ENCODE peak calls at places on chromosomes 3 and 15, in four cellular contexts. V is iris pigment epithelial cell; G is stimulated activated CD4-positive, alpha-beta T cell treated with anti-CD3 and anti-CD28 coated beads, Interleukin-12 subunit alpha, Interleukin-12 subunit beta, amount 100 ng/mL, for 4 hours; F is hepatic stellate cell. I is an unnamed sample.
A peak's percentile ranks its signal among the peaks of the same experiment; 100 is the strongest.

GRCh38 chr3:22692239-22692638 is 510.9 kb upstream of the UBE2E2 start:
- DNase-seq in V (no peak), G (no peak), F (no peak), I (no peak)

GRCh38 chr3:121943434-121943833 is 49.2 kb downstream of the SLC15A2 start:
- DNase-seq in V (no peak), G (no peak), F (no peak), I (no peak)

GRCh38 chr3:4976109-4976508 is 3.1 kb upstream of the BHLHE40 start:
- DNase-seq in V (peak; percentile 83), G (no peak), F (no peak), I (peak; percentile 92)

GRCh38 chr15:29457729-29458128 is 188.1 kb upstream of the NSMCE3 start:
- DNase-seq in V (peak; percentile 8), G (no peak), F (no peak), I (no peak)

GRCh38 chr15:87557871-87558270 is 698.7 kb downstream of the NTRK3 start:
- DNase-seq in V (no peak), G (no peak), F (no peak), I (no peak)

GRCh38 chr3:43455233-43455632 is 166.6 kb downstream of the ANO10 start:
- DNase-seq in V (peak; percentile 67), G (no peak), F (peak; percentile 19), I (no peak)

GRCh38 chr3:143464850-143465249 is 345.3 kb downstream of the CHST2 start:
- DNase-seq in V (no peak), G (no peak), F (no peak), I (no peak)

GRCh38 chr3:187742351-187743171 is 2.7 kb downstream of the BCL6 start:
- DNase-seq in V (peak; percentile 58), G (no peak), F (no peak), I (no peak)

GRCh38 chr15:75109021-75109690 is 85.8 kb downstream of the PPCDC start:
- DNase-seq in V (no peak), G (no peak), F (no peak), I (no peak)

GRCh38 chr15:74396146-74396438 is 28.6 kb upstream of the CYP11A1 start:
- DNase-seq in V (no peak), G (no peak), F (no peak), I (peak; percentile 60)

GRCh38 chr3:56019490-56019889 is 448.8 kb downstream of the ERC2 start:
- DNase-seq in V (no peak), G (no peak), F (no peak), I (no peak)

GRCh38 chr3:124119056-124119721 is 127.3 kb upstream of the ROPN1 start:
- DNase-seq in V (peak; percentile 14), G (no peak), F (peak; percentile 57), I (no peak)

GRCh38 chr15:68436680-68437079 is 4.7 kb upstream of the ITGA11 start:
- DNase-seq in V (no peak), G (no peak), F (no peak), I (peak; percentile 17)

GRCh38 chr3:158617982-158618875 is 26.1 kb upstream of the GFM1 start:
- DNase-seq in V (no peak), G (no peak), F (no peak), I (no peak)

GRCh38 chr15:68197170-68197492 is 8.0 kb downstream of the CALML4 start:
- DNase-seq in V (no peak), G (no peak), F (no peak), I (peak; percentile 33)

GRCh38 chr15:77836116-77836798 is 203.5 kb upstream of the LINGO1 start:
- DNase-seq in V (peak; percentile 54), G (no peak), F (peak; percentile 81), I (peak; percentile 80)

GRCh38 chr3:46649436-46649835 is 37.1 kb downstream of the FAM240A start:
- DNase-seq in V (no peak), G (no peak), F (no peak), I (no peak)

GRCh38 chr3:16300881-16301359 is 35.9 kb downstream of the OXNAD1 start:
- DNase-seq in V (no peak), G (no peak), F (no peak), I (no peak)

GRCh38 chr3:43162573-43163084 is 56.8 kb upstream of the POMGNT2 start:
- DNase-seq in V (no peak), G (no peak), F (no peak), I (peak; percentile 60)

GRCh38 chr15:40565333-40566238 is 744 bp upstream of the CCDC32 start:
- DNase-seq in V (no peak), G (no peak), F (no peak), I (no peak)

GRCh38 chr15:39426552-39427532 is 154.0 kb upstream of the THBS1 start:
- DNase-seq in V (peak; percentile 69), G (peak; percentile 59), F (peak; percentile 21), I (no peak)

GRCh38 chr3:143600762-143601161 is 247.5 kb downstream of the SLC9A9 start:
- DNase-seq in V (peak; percentile 77), G (no peak), F (no peak), I (no peak)

GRCh38 chr15:95895510-95895909 is 435.0 kb upstream of the NR2F2 start:
- DNase-seq in V (no peak), G (no peak), F (no peak), I (no peak)

GRCh38 chr15:57227899-57228298 is 148.4 kb upstream of the CGNL1 start:
- DNase-seq in V (peak; percentile 78), G (no peak), F (no peak), I (no peak)

GRCh38 chr15:82393671-82394070 is 35.9 kb upstream of the GOLGA6L9 start:
- DNase-seq in V (peak; percentile 28), G (no peak), F (peak; percentile 16), I (no peak)